ENCODE peak calls at places on chromosomes 4 and X, in ten cellular contexts. Z is DND-41; J is lower lobe of right lung; K is T-cell; U is naive thymus-derived CD4-positive, alpha-beta T cell; A is right cardiac atrium; Y is natural killer cell; I is activated CD8-positive, alpha-beta memory T cell treated with anti-CD3 and anti-CD28 coated beads, Interleukin-2, amount 10 ng/mL, durations not matched to agents 7 days and 5 days; H is left colon; V is sciatic nerve. M is an unnamed sample.

GRCh38 chr4:138560448-138560847 is 318.3 kb upstream of the SLC7A11 start:
- ATAC-seq in Z (no peak), J (no peak), K (no peak), U (no peak), A (no peak), Y (no peak), I (no peak), H (no peak), V (no peak), M (no peak)

GRCh38 chrX:73562458-73562857 is 539 bp upstream of the CHIC1 start:
- ATAC-seq in Z (no peak), J (no peak), K (peak), U (peak), A (peak), Y (no peak), I (no peak), H (peak), V (no peak), M (no peak)

GRCh38 chrX:134484039-134484438 is 24.1 kb downstream of the HPRT1 start:
- ATAC-seq in Z (peak), J (no peak), K (no peak), U (peak), A (no peak), Y (peak), I (no peak), H (peak), V (no peak), M (no peak)

GRCh38 chrX:118660085-118660484 is 67.3 kb upstream of the IL13RA1 start:
- ATAC-seq in Z (no peak), J (no peak), K (no peak), U (no peak), A (no peak), Y (no peak), I (no peak), H (peak), V (no peak), M (no peak)

GRCh38 chrX:45806410-45807121 is 605.9 kb upstream of the DIPK2B start:
- ATAC-seq in Z (peak), J (peak), K (peak), U (peak), A (peak), Y (peak), I (peak), H (no peak), V (peak), M (peak)

GRCh38 chr4:48290146-48290772 is 20.6 kb upstream of the TEC start:
- ATAC-seq in Z (no peak), J (peak), K (no peak), U (no peak), A (no peak), Y (peak), I (no peak), H (peak), V (no peak), M (no peak)

GRCh38 chrX:73668779-73669178 is 105.8 kb downstream of the CHIC1 start:
- ATAC-seq in Z (no peak), J (no peak), K (no peak), U (no peak), A (peak), Y (no peak), I (no peak), H (no peak), V (peak), M (no peak)

GRCh38 chrX:49257846-49258748 is 6.4 kb downstream of the FOXP3 start:
- ATAC-seq in Z (peak), J (no peak), K (peak), U (peak), A (no peak), Y (no peak), I (no peak), H (no peak), V (no peak), M (peak)

GRCh38 chr4:78627046-78627965 is 75.7 kb downstream of the ANXA3 start:
- ATAC-seq in Z (no peak), J (no peak), K (no peak), U (no peak), A (no peak), Y (no peak), I (no peak), H (no peak), V (no peak), M (no peak)

GRCh38 chr4:175499735-175500352 is 312.2 kb downstream of the GPM6A start:
- ATAC-seq in Z (no peak), J (peak), K (no peak), U (peak), A (peak), Y (no peak), I (no peak), H (no peak), V (peak), M (peak)

GRCh38 chr4:150421612-150422011 is 160.3 kb upstream of the MAB21L2 start:
- ATAC-seq in Z (no peak), J (no peak), K (no peak), U (no peak), A (no peak), Y (no peak), I (no peak), H (no peak), V (peak), M (no peak)

GRCh38 chr4:124070688-124071484 is 641.6 kb downstream of the ANKRD50 start:
- ATAC-seq in Z (no peak), J (no peak), K (no peak), U (no peak), A (no peak), Y (no peak), I (no peak), H (no peak), V (no peak), M (no peak)

GRCh38 chrX:45230410-45230809 is 29.7 kb upstream of the DIPK2B start:
- ATAC-seq in Z (no peak), J (no peak), K (no peak), U (no peak), A (no peak), Y (no peak), I (no peak), H (no peak), V (no peak), M (peak)